ENCODE peak calls at places on chromosomes 5 and 9, in seven cellular contexts. X is activated T-helper 1 cell treated with Interleukin-2 at 50 U/mL for 16 hours, Z is NCI-H226, V is cerebellum, Y is endothelial cell, R is DMS 273 treated with DMSO at 0.1 percent for 48 hours, M is NCI-H2081. G is an unnamed sample.

GRCh38 chr5:40442346-40442745 is 237.4 kb upstream of the PTGER4 start:
- DNase-seq in R (no peak), Y (no peak), Z (peak; percentile 66), X (no peak), M (no peak), V (no peak), G (no peak)

GRCh38 chr5:32462618-32463017 is 18.1 kb upstream of the ZFR start:
- DNase-seq in X (no peak), V (no peak), R (no peak), Y (no peak), M (no peak), Z (peak; percentile 52), G (no peak)

GRCh38 chr9:88429595-88430430 is 41.6 kb downstream of the SPIN1 start:
- DNase-seq in Y (no peak), R (no peak), X (no peak), M (no peak), V (no peak), Z (no peak), G (no peak)

GRCh38 chr9:83477571-83477970 is 60.6 kb downstream of the FRMD3 start:
- DNase-seq in Y (no peak), M (no peak), Z (no peak), V (no peak), X (no peak), R (no peak), G (no peak)

GRCh38 chr5:122228728-122229392 is 83.2 kb upstream of the SNCAIP start:
- DNase-seq in X (no peak), Y (no peak), Z (no peak), M (no peak), R (no peak), V (no peak), G (no peak)

GRCh38 chr5:92941806-92942205 is 639.2 kb downstream of the NR2F1-AS1 start:
- DNase-seq in Y (no peak), R (no peak), M (no peak), Z (no peak), X (no peak), V (no peak), G (no peak)

GRCh38 chr9:22452415-22453010 is 5.9 kb downstream of the DMRTA1 start:
- DNase-seq in Y (peak; percentile 48), V (no peak), R (no peak), M (peak; percentile 55), X (no peak), Z (no peak), G (peak; percentile 20)

GRCh38 chr5:62909331-62909730 is 330.7 kb downstream of the LRRC70 start:
- DNase-seq in Y (no peak), R (no peak), Z (no peak), M (no peak), V (no peak), X (no peak), G (no peak)

GRCh38 chr5:76941000-76941399 is 11.8 kb upstream of the CRHBP start:
- DNase-seq in Z (no peak), Y (no peak), M (no peak), V (no peak), X (no peak), R (no peak), G (no peak)

GRCh38 chr5:83711982-83712601 is 8.6 kb downstream of the HAPLN1 start:
- DNase-seq in V (peak; percentile 49), R (no peak), X (no peak), Y (peak; percentile 60), M (peak; percentile 13), Z (no peak), G (no peak)

G was measured in CD4-positive, alpha-beta T cell.